ENCODE peak calls at places on chromosome 18, in ten cellular contexts. T is aorta, N is A549, B is heart right ventricle, D is HCT116, U is H9, G is tibial artery, H is fibroblast of lung, A is transverse colon, P is SK-N-SH. Q is an unnamed sample. For H3K4me1, the result is how much of the 10 kb centered on the place peaks cover.

GRCh38 chr18:30489890-30490643 is 552.5 kb downstream of the DSC3 start:
- DNase-seq in T (no peak), N (no peak), B (no peak), D (no peak), U (no peak), G (no peak), H (no peak), A (no peak), P (no peak), Q (no peak)

GRCh38 chr18:48676346-48676745 is 137.5 kb downstream of the CTIF start:
- DNase-seq in T (no peak), N (no peak), B (no peak), D (no peak), U (no peak), G (peak), H (no peak), A (no peak), P (no peak), Q (no peak)

GRCh38 chr18:8116346-8117007 is 492.8 kb upstream of the RAB12 start:
- DNase-seq in T (no peak), N (peak), B (no peak), D (peak), U (no peak), G (no peak), H (peak), A (no peak), P (no peak), Q (no peak)

GRCh38 chr18:7516505-7517117 is 50.5 kb upstream of the PTPRM start:
- DNase-seq in T (no peak), N (no peak), B (no peak), D (no peak), U (no peak), G (no peak), H (no peak), A (no peak), P (peak), Q (no peak)

GRCh38 chr18:59612461-59612860 is 84.8 kb downstream of the CCBE1 start:
- DNase-seq in T (no peak), N (no peak), B (no peak), D (no peak), U (no peak), G (peak), H (peak), A (no peak), P (no peak), Q (no peak)

GRCh38 chr18:48794251-48794970 is 156.4 kb downstream of the SMAD7 start:
- DNase-seq in T (peak), N (no peak), B (no peak), D (no peak), U (no peak), G (peak), H (no peak), A (no peak), P (peak), Q (no peak)

GRCh38 chr18:60692277-60692676 is 319.7 kb upstream of the MC4R start:
- DNase-seq in T (no peak), N (no peak), B (no peak), D (no peak), U (no peak), G (no peak), H (no peak), A (no peak), P (no peak), Q (no peak)

GRCh38 chr18:41126541-41127235 is 828.3 kb upstream of the PIK3C3 start:
- DNase-seq in T (no peak), N (no peak), B (no peak), D (no peak), U (no peak), G (no peak), H (peak), A (no peak), P (no peak), Q (no peak)

GRCh38 chr18:680392-680791 is 22.9 kb downstream of the TYMS start:
- DNase-seq in T (no peak), N (no peak), B (no peak), D (no peak), U (no peak), G (no peak), H (no peak), A (no peak), P (no peak), Q (no peak)

GRCh38 chr18:23982154-23983071 is 32.1 kb upstream of the TTC39C start:
- DNase-seq in T (peak), N (peak), B (peak), D (no peak), U (no peak), G (peak), H (peak), A (peak), P (peak), Q (no peak)

GRCh38 chr18:22465859-22466602 is 48.3 kb upstream of the CTAGE1 start:
- DNase-seq in T (peak), N (peak), B (peak), D (peak), U (no peak), G (peak), H (peak), A (no peak), P (no peak), Q (no peak)

GRCh38 chr18:65751145-65752085 is 603 bp downstream of the CDH7 start:
- DNase-seq in T (peak), N (no peak), B (no peak), D (no peak), U (peak), G (no peak), H (no peak), A (no peak), P (no peak), Q (no peak)

GRCh38 chr18:70501358-70501757 is 212.5 kb downstream of the SOCS6 start:
- DNase-seq in T (no peak), N (no peak), B (no peak), D (no peak), U (no peak), G (no peak), H (no peak), A (no peak), P (no peak), Q (no peak)

GRCh38 chr18:48834421-48835011 is 116.2 kb downstream of the SMAD7 start:
- DNase-seq in T (peak), N (peak), B (peak), D (peak), U (peak), G (peak), H (peak), A (peak), P (no peak), Q (peak)

GRCh38 chr18:59917422-59917821 is 17.6 kb downstream of the PMAIP1 start:
- DNase-seq in T (no peak), N (no peak), B (no peak), D (no peak), U (no peak), G (no peak), H (no peak), A (no peak), P (no peak), Q (no peak)

GRCh38 chr18:7566587-7567486 is at the start of gene PTPRM:
- DNase-seq in T (peak), N (peak), B (peak), D (peak), U (peak), G (peak), H (peak), A (peak), P (peak), Q (peak)

GRCh38 chr18:9081940-9082339 is 20.6 kb upstream of the NDUFV2 start:
- DNase-seq in T (no peak), N (no peak), B (no peak), D (no peak), U (no peak), G (no peak), H (no peak), A (no peak), P (no peak), Q (no peak)

GRCh38 chr18:35610089-35610488 is 28.5 kb downstream of the GALNT1 start:
- DNase-seq in T (no peak), N (no peak), B (no peak), D (no peak), U (no peak), G (no peak), H (no peak), A (peak), P (no peak), Q (no peak)

GRCh38 chr18:22847392-22847791 is 85.7 kb upstream of the RBBP8 start:
- DNase-seq in T (no peak), N (no peak), B (no peak), D (no peak), U (no peak), G (no peak), H (peak), A (no peak), P (no peak), Q (no peak)

GRCh38 chr18:35635171-35635570 is 53.6 kb downstream of the GALNT1 start:
- DNase-seq in T (no peak), N (no peak), B (no peak), D (no peak), U (no peak), G (no peak), H (peak), A (no peak), P (peak), Q (no peak)

GRCh38 chr18:44841221-44841620 is 160.5 kb downstream of the SETBP1 start:
- DNase-seq in T (no peak), N (no peak), B (no peak), D (no peak), U (no peak), G (no peak), H (no peak), A (no peak), P (no peak), Q (no peak)

GRCh38 chr18:52343138-52343537 is 3.1 kb downstream of the DCC start:
- DNase-seq in T (no peak), N (no peak), B (no peak), D (no peak), U (no peak), G (no peak), H (peak), A (no peak), P (peak), Q (no peak)

GRCh38 chr18:62715439-62715792 is at the start of gene PHLPP1:
- DNase-seq in T (no peak), N (no peak), B (no peak), D (no peak), U (no peak), G (no peak), H (no peak), A (no peak), P (no peak), Q (no peak)

DNA sequence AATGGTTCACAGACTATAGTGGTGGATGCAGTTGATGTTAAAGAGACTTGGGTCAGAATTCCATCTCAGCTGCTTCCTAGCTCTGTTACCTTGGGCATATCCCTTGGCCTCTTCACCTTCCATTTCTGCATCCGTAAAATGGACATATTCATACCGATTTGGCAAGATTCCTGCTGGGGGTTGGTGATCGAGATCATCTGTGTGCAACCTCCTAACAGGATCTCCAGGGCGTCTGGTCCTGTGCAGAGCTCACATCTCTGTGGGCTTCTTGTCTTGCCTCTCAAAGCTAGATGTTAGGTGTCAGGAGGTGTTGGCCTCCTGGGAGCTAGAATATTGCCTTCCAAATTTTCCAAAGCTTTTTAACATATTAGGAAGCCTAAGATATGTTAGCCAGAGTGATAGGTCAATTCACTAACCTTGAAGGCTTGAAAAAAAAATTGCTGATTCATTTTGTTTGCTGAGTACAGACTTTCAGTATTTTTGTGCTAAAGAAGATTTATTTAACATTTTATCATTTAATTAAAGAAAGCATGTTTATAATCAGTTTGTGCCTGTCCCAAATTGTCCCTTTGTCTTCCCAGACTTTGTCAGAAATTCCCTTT is 69.7 kb upstream of the ZNF516 start:
- DNase-seq in T (no peak), N (no peak), B (no peak), D (no peak), U (no peak), G (no peak), H (no peak), A (no peak), P (no peak), Q (no peak)
- H3K27ac ChIP-seq in T (no peak), N (peak), B (peak), D (peak), U (no peak), G (peak), H (peak), A (peak), P (no peak), Q (peak)

GRCh38 chr18:58544179-58544578 is 84.7 kb downstream of the ALPK2 start:
- DNase-seq in T (no peak), N (no peak), B (no peak), D (no peak), U (no peak), G (no peak), H (no peak), A (no peak), P (no peak), Q (no peak)
- H3K4me1 ChIP-seq in T (under half), N (half or more), B (under half), D (under half), U (under half), G (under half), H (under half), A (under half), P (under half), Q (under half)

DNA sequence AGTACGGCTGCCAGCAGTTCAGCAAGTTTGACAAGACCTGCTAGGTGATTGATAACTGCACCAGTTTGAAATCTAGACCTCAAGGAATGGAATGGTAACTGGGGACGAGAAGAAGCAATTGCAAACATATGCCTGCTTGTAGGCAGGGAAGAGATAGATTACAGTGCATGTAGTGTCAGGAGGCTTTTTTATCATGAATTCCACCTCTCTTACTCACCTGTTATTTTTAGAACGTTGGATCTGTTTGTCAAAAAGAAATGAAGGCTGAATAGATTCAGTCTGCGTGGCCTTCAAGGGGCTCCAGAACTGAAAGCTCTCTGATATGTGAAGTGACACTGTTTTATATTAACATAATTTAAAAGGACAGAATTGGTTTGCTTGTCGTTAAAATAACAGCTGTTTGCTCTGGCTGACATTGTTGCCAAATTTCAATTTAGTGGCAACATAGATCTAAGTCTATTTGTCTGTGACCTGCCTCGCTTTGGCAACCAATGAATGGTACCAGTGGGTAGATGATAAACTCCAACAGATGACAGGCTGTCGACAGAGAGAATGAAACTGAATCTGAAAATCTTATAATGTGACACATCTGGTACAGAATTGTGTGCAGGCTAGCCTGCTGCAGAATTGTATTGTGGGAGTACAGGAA is 199.4 kb downstream of the ZNF407 start:
- DNase-seq in T (no peak), N (no peak), B (no peak), D (peak), U (no peak), G (no peak), H (peak), A (no peak), P (peak), Q (no peak)
- H3K27ac ChIP-seq in T (no peak), N (no peak), B (peak), D (no peak), U (no peak), G (no peak), H (peak), A (no peak), P (peak), Q (no peak)

DNA sequence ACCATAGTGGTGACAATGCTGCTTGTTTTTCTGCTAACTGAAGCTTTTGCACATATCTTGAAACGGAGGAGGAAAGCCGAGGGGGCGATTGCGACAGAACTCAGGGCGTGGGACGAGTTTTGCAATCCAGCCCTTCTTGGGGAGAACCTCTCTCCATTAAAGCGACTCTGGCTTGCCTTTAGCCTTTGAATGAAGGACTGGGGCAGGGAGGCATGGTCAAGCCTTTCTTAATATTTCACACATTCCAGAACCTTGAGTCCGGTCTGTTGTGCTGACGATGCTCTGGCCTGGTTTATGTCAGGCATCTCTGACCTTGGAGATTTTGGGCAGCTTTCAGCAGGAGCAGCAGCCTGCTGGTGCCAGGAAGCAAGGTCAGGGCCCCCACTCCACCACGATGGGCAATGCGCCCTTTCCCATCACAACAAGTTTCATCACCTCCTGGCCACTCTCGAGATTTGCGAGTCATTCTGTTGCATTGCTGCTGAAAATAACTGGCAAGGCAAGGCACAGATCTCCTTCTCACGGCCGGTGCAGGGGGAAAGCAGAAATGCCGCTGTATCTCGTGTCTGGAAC is 10.8 kb downstream of the EMILIN2 start:
- DNase-seq in T (peak), N (no peak), B (peak), D (no peak), U (no peak), G (peak), H (peak), A (peak), P (no peak), Q (peak)
- H3K4me1 ChIP-seq in T (under half), N (under half), B (under half), D (under half), U (under half), G (under half), H (under half), A (under half), P (under half), Q (under half)

DNA sequence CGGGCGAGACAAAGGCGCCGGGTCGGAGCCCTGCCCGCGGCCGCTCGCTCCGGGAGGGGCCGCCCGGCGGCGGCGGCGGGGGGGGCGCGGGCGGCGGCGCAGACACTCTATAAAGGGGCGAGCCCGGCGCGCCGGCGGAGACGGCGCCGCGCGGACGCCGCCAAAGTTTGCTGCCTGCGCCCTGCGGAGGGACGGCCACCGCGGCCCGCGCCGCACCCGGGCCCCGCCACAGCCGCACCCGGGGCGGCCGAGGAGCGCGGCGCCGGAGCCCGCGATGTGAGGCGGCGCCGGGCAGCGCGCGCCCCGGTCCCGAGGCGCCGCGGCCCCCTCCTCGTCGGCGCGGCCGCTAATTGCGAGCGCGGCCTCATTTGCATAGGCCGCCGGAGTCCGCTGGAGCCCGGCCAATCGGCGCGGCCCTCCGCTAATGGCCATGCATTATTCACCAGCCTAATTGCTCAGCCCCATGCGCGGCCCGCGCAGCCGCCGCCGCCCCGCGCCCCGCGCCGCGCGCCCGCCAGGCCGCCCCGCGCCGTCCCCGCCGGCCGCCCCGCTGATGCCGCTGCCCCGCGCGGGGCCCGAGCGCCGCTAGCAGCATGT is at the start of gene SALL3:
- DNase-seq in T (no peak), N (no peak), B (no peak), D (no peak), U (peak), G (no peak), H (no peak), A (no peak), P (peak), Q (no peak)
- H3K27ac ChIP-seq in T (no peak), N (no peak), B (no peak), D (no peak), U (no peak), G (no peak), H (no peak), A (no peak), P (no peak), Q (no peak)

GRCh38 chr18:12411456-12411855 is 3.7 kb downstream of the PRELID3A start:
- DNase-seq in T (no peak), N (no peak), B (no peak), D (no peak), U (no peak), G (no peak), H (no peak), A (no peak), P (no peak), Q (no peak)

GRCh38 chr18:12421732-12422131 is 14.0 kb downstream of the PRELID3A start:
- DNase-seq in T (no peak), N (no peak), B (no peak), D (no peak), U (no peak), G (no peak), H (no peak), A (no peak), P (no peak), Q (no peak)

GRCh38 chr18:12420831-12421421 is 13.2 kb downstream of the PRELID3A start:
- DNase-seq in T (no peak), N (no peak), B (no peak), D (no peak), U (peak), G (no peak), H (no peak), A (no peak), P (peak), Q (no peak)

GRCh38 chr18:12417687-12418086 is 10.0 kb downstream of the PRELID3A start:
- DNase-seq in T (no peak), N (no peak), B (no peak), D (no peak), U (no peak), G (no peak), H (no peak), A (no peak), P (no peak), Q (no peak)

DNA sequence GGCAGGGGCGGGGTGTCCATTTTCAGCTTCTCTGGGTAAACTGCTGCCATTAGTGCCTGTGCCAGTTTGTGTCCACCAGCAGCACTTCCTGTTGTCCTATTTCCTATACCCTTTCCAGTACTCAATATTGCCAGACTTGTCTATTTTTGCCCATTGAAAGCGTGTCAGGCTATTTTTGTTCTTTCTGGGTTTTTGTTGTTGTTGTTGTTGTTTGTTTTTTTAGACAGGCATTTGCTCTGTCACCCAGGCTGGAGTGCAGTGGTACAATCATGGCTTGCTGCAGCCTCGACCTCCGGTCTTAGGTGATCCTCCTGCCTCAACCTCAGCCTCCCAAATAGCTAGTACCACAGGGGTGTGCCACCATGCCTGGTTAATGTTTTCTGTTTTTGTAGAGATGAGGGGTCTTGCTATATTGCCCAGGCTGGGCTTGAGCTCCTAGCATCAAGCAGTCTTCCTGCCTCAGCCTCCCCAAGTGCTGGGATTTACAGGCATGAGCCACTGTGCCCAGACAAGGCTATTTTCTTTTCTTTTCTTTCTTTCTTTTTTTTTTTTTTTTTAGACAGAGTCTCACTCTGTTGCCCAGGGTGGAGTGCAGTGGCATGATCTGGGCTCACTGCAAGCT is 8.5 kb downstream of the PRELID3A start:
- DNase-seq in T (no peak), N (no peak), B (no peak), D (no peak), U (no peak), G (no peak), H (no peak), A (no peak), P (no peak), Q (no peak)
- H3K4me1 ChIP-seq in T (under half), N (under half), B (under half), D (under half), U (under half), G (under half), H (under half), A (under half), P (under half), Q (under half)